ENCODE peak calls at places on chromosomes 12 and 14, in nine cellular contexts. U is MM.1S, R is K562, G is endothelial cell, H is mammary epithelial cell, M is astrocyte of the spinal cord, T is glutamatergic neuron, D is heart right ventricle, Y is cardiac fibroblast. C is an unnamed sample.
A peak's percentile ranks its signal among the peaks of the same experiment; 100 is the strongest.

GRCh38 chr12:55736780-55737580 is 5.9 kb upstream of the GDF11 start:
- DNase-seq in U (peak; percentile 41), R (peak; percentile 57), G (peak; percentile 82), H (peak; percentile 73), M (peak; percentile 70), T (peak; percentile 83), D (peak; percentile 70), Y (peak; percentile 82), C (no peak)

GRCh38 chr14:70359076-70359424 is 433 bp downstream of the COX16 start:
- DNase-seq in U (no peak), R (no peak), G (no peak), H (no peak), M (no peak), T (peak; percentile 24), D (no peak), Y (no peak), C (no peak)

GRCh38 chr14:75821828-75822521 is 159.8 kb downstream of the TGFB3 start:
- DNase-seq in U (no peak), R (no peak), G (no peak), H (peak; percentile 57), M (no peak), T (no peak), D (no peak), Y (no peak), C (no peak)

GRCh38 chr12:109459247-109459646 is 17.9 kb downstream of the KCTD10 start:
- DNase-seq in U (no peak), R (no peak), G (no peak), H (no peak), M (peak; percentile 75), T (no peak), D (no peak), Y (no peak), C (no peak)

GRCh38 chr14:20327005-20327869 is 5.8 kb downstream of the CCNB1IP1 start:
- DNase-seq in U (peak; percentile 33), R (no peak), G (peak; percentile 21), H (peak; percentile 50), M (peak; percentile 74), T (no peak), D (no peak), Y (peak; percentile 80), C (peak; percentile 28)

GRCh38 chr12:15059123-15059522 is 86.3 kb downstream of the PDE6H start:
- DNase-seq in U (no peak), R (no peak), G (no peak), H (no peak), M (no peak), T (no peak), D (no peak), Y (no peak), C (no peak)

GRCh38 chr12:64826234-64826633 is 1.8 kb downstream of the TBC1D30 start:
- DNase-seq in U (no peak), R (peak; percentile 34), G (peak; percentile 70), H (peak; percentile 34), M (peak; percentile 61), T (no peak), D (peak; percentile 44), Y (peak; percentile 47), C (peak; percentile 35)

GRCh38 chr12:25382311-25383106 is 131.8 kb upstream of the KRAS start:
- DNase-seq in U (no peak), R (no peak), G (no peak), H (no peak), M (no peak), T (no peak), D (no peak), Y (no peak), C (no peak)

GRCh38 chr12:120939523-120939922 is 35.4 kb upstream of the SPPL3 start:
- DNase-seq in U (no peak), R (no peak), G (no peak), H (no peak), M (no peak), T (no peak), D (no peak), Y (no peak), C (no peak)

DNA sequence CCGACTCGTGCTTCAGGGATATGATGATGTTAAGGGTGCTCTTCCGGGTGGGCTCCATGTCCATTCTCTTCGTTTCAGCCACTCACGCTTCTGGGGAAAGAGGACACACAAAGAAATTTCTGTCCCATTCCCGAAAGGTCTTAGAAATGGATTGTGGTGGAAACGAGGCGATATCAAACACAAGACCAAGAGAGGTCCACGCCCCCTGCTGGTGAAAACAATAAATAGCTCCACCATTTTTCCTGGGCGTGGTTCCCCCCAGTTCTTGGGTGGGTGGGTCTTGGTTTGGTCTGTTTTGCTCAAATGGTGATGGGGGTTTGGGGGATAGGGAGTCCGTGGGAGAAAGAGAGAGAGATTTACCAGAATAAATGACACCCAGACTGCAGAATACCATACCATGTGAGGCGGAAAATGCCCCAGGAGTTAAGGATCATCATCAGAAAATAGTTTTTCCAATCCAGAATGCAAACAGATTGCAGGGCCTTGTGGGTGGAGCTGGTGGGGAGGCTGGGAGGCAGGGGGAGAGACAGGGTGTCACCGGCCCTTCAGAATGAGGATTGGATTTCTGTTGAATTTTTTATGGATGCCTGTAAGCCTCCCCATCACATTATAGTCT is 55.6 kb downstream of the SRRM4 start:
- DNase-seq in U (peak; percentile 18), R (peak; percentile 77), G (peak; percentile 33), H (no peak), M (no peak), T (peak; percentile 55), D (no peak), Y (peak; percentile 2), C (no peak)
- TF ChIP-seq CTCF in U (peak; percentile 37), R (peak; percentile 68), G (peak; percentile 89), H (peak; percentile 17), M (peak; percentile 31), T (peak; percentile 88), D (peak; percentile 13), Y (peak; percentile 36), C (no peak)

GRCh38 chr12:83823386-83824045 is 1089.1 kb downstream of the SLC6A15 start:
- DNase-seq in U (peak; percentile 87), R (peak; percentile 5), G (peak; percentile 78), H (peak; percentile 49), M (peak; percentile 10), T (peak; percentile 85), D (peak; percentile 43), Y (peak; percentile 17), C (no peak)
- TF ChIP-seq CTCF in U (peak; percentile 90), R (peak; percentile 25), G (peak; percentile 54), H (peak; percentile 61), M (peak; percentile 28), T (peak; percentile 76), D (peak; percentile 15), Y (no peak), C (no peak)

DNA sequence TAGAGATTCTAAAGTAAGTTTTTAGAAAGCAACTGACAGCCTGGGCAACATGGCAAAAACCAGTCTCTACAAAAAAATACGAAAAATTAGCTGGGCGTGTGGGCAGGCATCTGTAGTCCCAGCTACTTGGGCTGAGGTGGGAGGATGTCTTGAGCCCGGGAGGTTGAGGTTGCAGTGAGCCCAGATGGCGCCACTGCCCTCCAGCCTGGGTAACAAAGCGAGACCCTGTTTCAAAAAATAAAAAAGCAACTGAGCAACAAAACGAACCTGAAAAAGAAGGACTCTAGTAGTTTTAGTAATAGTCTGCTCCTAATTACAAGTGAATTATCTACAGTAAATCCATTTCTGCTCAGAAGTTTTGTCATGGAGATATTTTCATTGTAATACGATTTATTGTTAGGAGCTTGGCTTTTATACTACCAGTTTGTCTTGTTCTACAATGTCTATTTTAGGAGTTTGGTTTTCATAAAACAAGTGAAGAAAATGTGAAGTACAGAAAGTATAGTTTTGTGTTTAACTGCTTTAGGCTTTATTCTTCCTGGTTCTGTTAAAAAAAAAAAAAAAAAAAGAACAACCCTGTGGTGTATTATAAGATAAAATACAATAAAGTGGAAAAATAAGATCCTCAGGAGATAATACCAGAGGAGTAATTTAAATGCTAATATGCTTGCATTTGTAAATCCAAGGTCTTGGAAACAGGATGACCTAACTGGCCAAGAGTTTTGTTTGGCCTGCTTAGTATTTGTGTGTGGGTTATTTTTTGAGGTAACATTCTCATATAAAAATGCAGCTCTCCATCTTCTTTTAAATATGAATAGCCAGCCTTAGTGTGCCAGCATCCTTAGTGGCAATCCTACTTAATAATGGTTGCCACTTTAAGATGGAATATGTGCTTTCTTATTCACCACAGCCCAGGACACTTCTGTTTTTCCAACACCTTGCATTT is 2.8 kb downstream of the TMX1 start:
- DNase-seq in U (no peak), R (no peak), G (no peak), H (no peak), M (no peak), T (peak; percentile 49), D (no peak), Y (no peak), C (no peak)
- TF ChIP-seq CTCF in U (no peak), R (no peak), G (no peak), H (no peak), M (peak; percentile 13), T (no peak), D (no peak), Y (no peak), C (no peak)

GRCh38 chr12:48671231-48671856 is 10.7 kb downstream of the KANSL2 start:
- DNase-seq in U (no peak), R (no peak), G (no peak), H (peak; percentile 62), M (no peak), T (no peak), D (no peak), Y (no peak), C (no peak)
- TF ChIP-seq CTCF in U (no peak), R (no peak), G (no peak), H (no peak), M (no peak), T (no peak), D (no peak), Y (no peak), C (no peak)

DNA sequence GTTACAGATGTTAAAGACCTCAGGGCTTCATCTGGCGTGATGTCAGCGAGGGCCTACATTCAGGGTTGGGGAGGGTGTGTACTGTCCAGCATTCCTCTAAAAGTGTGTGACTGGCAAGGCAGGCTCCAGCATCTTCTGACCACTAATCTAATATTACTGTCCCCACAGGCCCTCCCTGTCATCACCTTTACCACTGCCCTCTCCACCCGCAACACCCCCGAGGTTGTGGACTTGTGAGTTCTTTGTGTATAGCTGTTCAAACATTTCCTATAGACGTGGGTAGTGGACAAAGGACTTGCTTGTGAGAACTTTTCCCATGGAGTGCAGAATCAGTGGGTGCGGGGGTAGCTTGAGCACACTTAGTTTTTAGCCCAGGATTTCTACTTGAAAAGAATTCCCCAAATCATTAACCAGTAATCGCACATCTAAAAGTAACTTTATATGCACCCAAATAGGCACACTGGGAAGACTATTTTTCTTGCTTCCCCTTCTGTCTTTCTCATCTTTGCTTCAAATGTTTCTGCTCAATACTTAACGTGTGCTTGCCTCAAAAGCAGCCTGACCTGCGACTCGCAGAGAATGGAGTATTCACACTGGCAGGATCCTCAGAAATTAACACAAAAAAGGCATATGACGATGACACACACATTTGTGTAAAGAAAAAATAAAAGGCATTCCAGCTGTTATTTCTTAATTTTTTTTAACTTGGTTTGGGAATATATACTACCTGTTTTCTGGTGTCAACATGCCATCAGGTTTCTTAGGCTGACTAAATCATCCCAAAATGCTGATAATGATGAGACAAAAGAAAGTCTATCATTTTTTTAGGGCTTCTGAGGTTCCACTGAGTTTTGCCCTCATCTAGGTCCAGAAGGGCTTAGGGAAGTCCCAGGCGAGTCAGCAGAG is 158.4 kb upstream of the HIF1A start:
- DNase-seq in U (no peak), R (no peak), G (no peak), H (no peak), M (no peak), T (no peak), D (no peak), Y (no peak), C (no peak)
- TF ChIP-seq CTCF in U (no peak), R (no peak), G (no peak), H (no peak), M (no peak), T (no peak), D (no peak), Y (no peak), C (no peak)

C was measured in uterus.